ENCODE peak calls at places on chromosome 12, in eight cellular contexts. L is HEK293T; C is pons; K is stimulated activated naive CD8-positive, alpha-beta T cell treated with anti-CD3 and anti-CD28 coated beads, Interleukin-15, amount 100 ng/mL, for 72 hours; S is AG10803; V is K562; N is choroid plexus epithelial cell; D is activated CD4-positive, alpha-beta T cell treated with anti-CD3 and anti-CD28 coated beads for 1 hour. B is an unnamed sample.

GRCh38 chr12:29299613-29300012 is 81.4 kb downstream of the ERGIC2 start:
- DNase-seq in L (no peak), C (no peak), K (no peak), S (no peak), V (no peak), N (no peak), D (no peak), B (no peak)

GRCh38 chr12:42296503-42297109 is 29.3 kb downstream of the ZCRB1 start:
- DNase-seq in L (peak; percentile 21), C (no peak), K (no peak), S (no peak), V (peak; percentile 33), N (peak; percentile 26), D (no peak), B (no peak)

GRCh38 chr12:114913871-114914801 is 230.2 kb upstream of the TBX3 start:
- DNase-seq in L (peak; percentile 76), C (no peak), K (no peak), S (peak; percentile 69), V (no peak), N (peak; percentile 24), D (no peak), B (no peak)

GRCh38 chr12:91887957-91888356 is 257.7 kb downstream of the BTG1 start:
- DNase-seq in L (no peak), C (no peak), K (no peak), S (no peak), V (no peak), N (no peak), D (no peak), B (no peak)

GRCh38 chr12:44837114-44837800 is 38.9 kb downstream of the NELL2 start:
- DNase-seq in L (no peak), C (no peak), K (peak; percentile 11), S (no peak), V (no peak), N (no peak), D (no peak), B (no peak)

GRCh38 chr12:47121146-47121545 is 41.4 kb upstream of the AMIGO2 start:
- DNase-seq in L (no peak), C (no peak), K (no peak), S (peak; percentile 54), V (no peak), N (peak; percentile 27), D (no peak), B (no peak)

GRCh38 chr12:109087250-109087649 is 6.0 kb downstream of the ALKBH2 start:
- DNase-seq in L (no peak), C (no peak), K (no peak), S (no peak), V (no peak), N (no peak), D (no peak), B (no peak)

GRCh38 chr12:33432992-33433391 is 6.6 kb downstream of the SYT10 start:
- DNase-seq in L (no peak), C (no peak), K (no peak), S (no peak), V (no peak), N (no peak), D (no peak), B (no peak)

GRCh38 chr12:129886541-129886940 is 17.3 kb downstream of the TMEM132D start:
- DNase-seq in L (no peak), C (no peak), K (no peak), S (no peak), V (no peak), N (no peak), D (no peak), B (no peak)

GRCh38 chr12:93317227-93317626 is 60.5 kb upstream of the NUDT4 start:
- DNase-seq in L (no peak), C (no peak), K (no peak), S (no peak), V (no peak), N (no peak), D (no peak), B (no peak)